ENCODE peak calls at places on chromosomes 2 and 18, in nine cellular contexts. A is GM12865; X is effector memory CD8-positive, alpha-beta T cell; D is SK-N-SH; R is cerebellum; P is thyroid gland; T is RCC 7860; Y is skeletal muscle cell; W is lung. J is an unnamed sample.

GRCh38 chr2:15059870-15060617 is 427.5 kb downstream of the LRATD1 start:
- DNase-seq in A (no peak), P (no peak), D (no peak), W (no peak), X (no peak), R (no peak), Y (no peak), T (no peak), J (no peak)

GRCh38 chr2:138455275-138455674 is 46.3 kb upstream of the SPOPL start:
- DNase-seq in P (no peak), D (no peak), W (no peak), T (no peak), X (no peak), A (no peak), Y (no peak), R (no peak), J (no peak)

GRCh38 chr18:7329036-7329435 is 98.1 kb downstream of the LRRC30 start:
- DNase-seq in P (no peak), X (no peak), A (no peak), R (no peak), Y (no peak), W (no peak), T (no peak), D (no peak), J (no peak)

GRCh38 chr2:240963376-240964220 is 34.8 kb upstream of the SNED1 start:
- DNase-seq in D (peak; percentile 30), X (no peak), A (no peak), R (no peak), T (no peak), P (no peak), W (no peak), Y (no peak), J (no peak)

GRCh38 chr2:229980440-229981184 is 58.3 kb downstream of the FBXO36 start:
- DNase-seq in P (peak; percentile 11), T (peak; percentile 66), X (no peak), D (peak; percentile 55), W (peak; percentile 29), A (peak; percentile 68), R (peak; percentile 85), Y (peak; percentile 19), J (peak; percentile 92)

GRCh38 chr2:98908909-98909308 is 27.1 kb downstream of the CRACDL start:
- DNase-seq in Y (no peak), P (no peak), A (peak; percentile 41), R (no peak), D (no peak), X (no peak), T (no peak), W (peak; percentile 11), J (peak; percentile 66)

GRCh38 chr2:194166818-194167217 is 1490.2 kb upstream of the SLC39A10 start:
- DNase-seq in D (peak; percentile 6), R (no peak), A (peak; percentile 37), Y (no peak), P (no peak), W (no peak), T (peak; percentile 45), X (no peak), J (peak; percentile 48)

GRCh38 chr2:5725794-5726463 is 33.7 kb downstream of the SOX11 start:
- DNase-seq in D (no peak), Y (no peak), A (no peak), P (peak; percentile 19), W (no peak), T (no peak), R (no peak), X (no peak), J (no peak)

GRCh38 chr2:767944-768343 is 90.7 kb upstream of the TMEM18 start:
- DNase-seq in X (no peak), W (no peak), R (no peak), A (no peak), P (no peak), D (no peak), T (no peak), Y (no peak), J (no peak)

GRCh38 chr2:235116885-235117492 is 165.2 kb downstream of the SH3BP4 start:
- DNase-seq in X (no peak), A (peak; percentile 3), W (no peak), P (no peak), T (peak; percentile 49), R (peak; percentile 26), Y (peak; percentile 10), D (peak; percentile 51), J (peak; percentile 53)

GRCh38 chr2:71892896-71893295 is 254.8 kb downstream of the CYP26B1 start:
- DNase-seq in W (no peak), X (no peak), A (no peak), P (no peak), T (peak; percentile 81), D (no peak), R (no peak), Y (no peak), J (peak; percentile 25)

GRCh38 chr2:164620873-164621760 is at the start of gene GRB14:
- DNase-seq in P (peak; percentile 99), Y (no peak), T (peak; percentile 62), R (no peak), X (no peak), D (peak; percentile 90), A (no peak), W (peak; percentile 75), J (peak; percentile 27)

GRCh38 chr2:105999590-105999989 is 194.5 kb downstream of the UXS1 start:
- DNase-seq in X (no peak), P (no peak), D (no peak), Y (no peak), W (no peak), R (no peak), A (no peak), T (no peak), J (no peak)

GRCh38 chr2:20960003-20960402 is 83.9 kb downstream of the APOB start:
- DNase-seq in Y (no peak), A (no peak), D (no peak), P (no peak), W (no peak), T (no peak), X (no peak), R (no peak), J (no peak)

GRCh38 chr2:73716518-73717250 is 20.5 kb downstream of the TPRKB start:
- DNase-seq in X (no peak), W (peak; percentile 7), R (no peak), P (no peak), A (peak; percentile 53), Y (no peak), D (no peak), T (no peak), J (peak; percentile 66)

GRCh38 chr18:11666176-11666575 is 22.9 kb upstream of the GNAL start:
- DNase-seq in X (no peak), Y (no peak), R (no peak), A (no peak), T (no peak), D (no peak), P (no peak), W (peak; percentile 21), J (no peak)

GRCh38 chr18:10787293-10787901 is 261.6 kb downstream of the NAPG start:
- DNase-seq in R (no peak), Y (peak; percentile 11), X (peak; percentile 56), A (peak; percentile 96), D (peak; percentile 34), W (peak; percentile 84), T (peak; percentile 63), P (peak; percentile 73), J (peak; percentile 80)

GRCh38 chr2:105843797-105844374 is 99.2 kb downstream of the NCK2 start:
- DNase-seq in A (no peak), T (no peak), Y (no peak), D (no peak), X (no peak), P (no peak), W (no peak), R (no peak), J (no peak)

GRCh38 chr2:173823540-173823939 is 141.6 kb downstream of the SP3 start:
- DNase-seq in T (no peak), D (no peak), Y (no peak), P (peak; percentile 69), A (no peak), X (no peak), W (no peak), R (no peak), J (no peak)

GRCh38 chr2:144518744-144519596 is 949 bp downstream of the ZEB2 start:
- DNase-seq in D (no peak), R (no peak), T (no peak), P (no peak), X (no peak), A (peak; percentile 40), W (no peak), Y (no peak), J (no peak)

GRCh38 chr2:206799083-206799482 is 33.7 kb downstream of the FASTKD2 start:
- DNase-seq in W (no peak), A (no peak), X (no peak), D (no peak), T (no peak), R (no peak), P (no peak), Y (no peak), J (no peak)

GRCh38 chr18:2986150-2986865 is 26.6 kb downstream of the LPIN2 start:
- DNase-seq in P (no peak), Y (no peak), W (no peak), R (no peak), X (no peak), T (no peak), D (no peak), A (no peak), J (no peak)

GRCh38 chr2:181308731-181309130 is 148.5 kb upstream of the ITGA4 start:
- DNase-seq in D (no peak), Y (no peak), W (no peak), R (no peak), A (peak; percentile 79), T (no peak), X (no peak), P (no peak), J (no peak)

GRCh38 chr18:58695772-58696171 is 24.5 kb downstream of the MALT1 start:
- DNase-seq in Y (no peak), X (no peak), P (no peak), D (no peak), T (no peak), R (no peak), W (no peak), A (no peak), J (no peak)

GRCh38 chr18:28136071-28136470 is 40.9 kb downstream of the CDH2 start:
- DNase-seq in D (no peak), R (no peak), W (no peak), T (no peak), A (no peak), P (no peak), Y (no peak), X (no peak), J (peak; percentile 36)

GRCh38 chr2:216023055-216023648 is 9.8 kb upstream of the MREG start:
- DNase-seq in D (peak; percentile 72), T (peak; percentile 42), X (peak; percentile 40), P (peak; percentile 38), A (peak; percentile 75), W (peak; percentile 49), R (peak; percentile 67), Y (no peak), J (peak; percentile 53)

GRCh38 chr18:74518456-74519315 is 15.6 kb upstream of the CNDP1 start:
- DNase-seq in P (no peak), A (no peak), X (no peak), Y (no peak), D (no peak), T (no peak), R (no peak), W (no peak), J (no peak)

GRCh38 chr18:48024009-48024512 is 93.6 kb upstream of the SMAD2 start:
- DNase-seq in X (no peak), T (no peak), P (no peak), Y (no peak), W (no peak), D (no peak), A (no peak), R (no peak), J (no peak)

GRCh38 chr2:102891261-102891660 is 129.4 kb downstream of the TMEM182 start:
- DNase-seq in Y (peak; percentile 14), X (no peak), T (no peak), D (no peak), A (no peak), P (no peak), R (no peak), W (no peak), J (no peak)

GRCh38 chr2:85265304-85265703 is 62.5 kb downstream of the TGOLN2 start:
- DNase-seq in T (no peak), X (no peak), A (no peak), R (no peak), W (no peak), Y (no peak), P (no peak), D (no peak), J (no peak)

GRCh38 chr2:168044579-168044978 is 202.8 kb downstream of the STK39 start:
- DNase-seq in R (no peak), W (no peak), T (no peak), A (no peak), X (no peak), D (no peak), P (no peak), Y (no peak), J (no peak)

J was measured in A172.